ENCODE peak calls at places on chromosomes 2 and 18, in seven cellular contexts. One of them, this sample, is unnamed.
A peak's percentile ranks its signal among the peaks of the same experiment; 100 is the strongest.

GRCh38 chr2:85642725-85643124 is 25.3 kb downstream of the SFTPB start:
- DNase-seq in iris pigment epithelial cell: no peak
- DNase-seq in T47D: no peak
- DNase-seq in endothelial cell: no peak
- DNase-seq in 8988T: no peak
- DNase-seq in AG04450: no peak
- DNase-seq in hippocampal formation: no peak
- DNase-seq in this sample: no peak

GRCh38 chr2:58939388-58939787 is 698.3 kb upstream of the FANCL start:
- DNase-seq in iris pigment epithelial cell: peak; percentile 62
- DNase-seq in T47D: peak; percentile 14
- DNase-seq in endothelial cell: no peak
- DNase-seq in 8988T: no peak
- DNase-seq in AG04450: peak; percentile 58
- DNase-seq in hippocampal formation: no peak
- DNase-seq in this sample: no peak

GRCh38 chr2:75311521-75311920 is 112.2 kb upstream of the TACR1 start:
- DNase-seq in iris pigment epithelial cell: no peak
- DNase-seq in T47D: no peak
- DNase-seq in endothelial cell: no peak
- DNase-seq in 8988T: no peak
- DNase-seq in AG04450: no peak
- DNase-seq in hippocampal formation: no peak
- DNase-seq in this sample: no peak

GRCh38 chr2:218956039-218956438 is 3.4 kb upstream of the CDK5R2 start:
- DNase-seq in iris pigment epithelial cell: no peak
- DNase-seq in T47D: no peak
- DNase-seq in endothelial cell: no peak
- DNase-seq in 8988T: no peak
- DNase-seq in AG04450: no peak
- DNase-seq in hippocampal formation: no peak
- DNase-seq in this sample: no peak

GRCh38 chr2:25339791-25340339 is 1.9 kb downstream of the DNMT3A start:
- DNase-seq in iris pigment epithelial cell: no peak
- DNase-seq in T47D: no peak
- DNase-seq in endothelial cell: no peak
- DNase-seq in 8988T: no peak
- DNase-seq in AG04450: no peak
- DNase-seq in hippocampal formation: no peak
- DNase-seq in this sample: no peak

GRCh38 chr2:227884511-227884947 is 13.1 kb downstream of the DAW1 start:
- DNase-seq in iris pigment epithelial cell: peak; percentile 73
- DNase-seq in T47D: peak; percentile 75
- DNase-seq in endothelial cell: peak; percentile 87
- DNase-seq in 8988T: peak; percentile 67
- DNase-seq in AG04450: peak; percentile 27
- DNase-seq in hippocampal formation: no peak
- DNase-seq in this sample: peak; percentile 35

GRCh38 chr18:55510809-55511208 is 77.2 kb downstream of the TCF4 start:
- DNase-seq in iris pigment epithelial cell: peak; percentile 91
- DNase-seq in T47D: no peak
- DNase-seq in endothelial cell: peak; percentile 42
- DNase-seq in 8988T: no peak
- DNase-seq in AG04450: peak; percentile 32
- DNase-seq in hippocampal formation: no peak
- DNase-seq in this sample: no peak

GRCh38 chr18:13612111-13612997 is 114.0 kb downstream of the FAM210A start:
- DNase-seq in iris pigment epithelial cell: no peak
- DNase-seq in T47D: no peak
- DNase-seq in endothelial cell: no peak
- DNase-seq in 8988T: no peak
- DNase-seq in AG04450: no peak
- DNase-seq in hippocampal formation: peak; percentile 81
- DNase-seq in this sample: peak; percentile 84

GRCh38 chr18:65429601-65430000 is 321.2 kb upstream of the CDH7 start:
- DNase-seq in iris pigment epithelial cell: no peak
- DNase-seq in T47D: no peak
- DNase-seq in endothelial cell: no peak
- DNase-seq in 8988T: no peak
- DNase-seq in AG04450: no peak
- DNase-seq in hippocampal formation: no peak
- DNase-seq in this sample: no peak

GRCh38 chr2:99727199-99727598 is 237.4 kb upstream of the REV1 start:
- DNase-seq in iris pigment epithelial cell: no peak
- DNase-seq in T47D: peak; percentile 90
- DNase-seq in endothelial cell: no peak
- DNase-seq in 8988T: no peak
- DNase-seq in AG04450: no peak
- DNase-seq in hippocampal formation: no peak
- DNase-seq in this sample: no peak

GRCh38 chr2:98607741-98608117 is 583 bp downstream of the COA5 start:
- DNase-seq in iris pigment epithelial cell: peak; percentile 20
- DNase-seq in T47D: no peak
- DNase-seq in endothelial cell: no peak
- DNase-seq in 8988T: no peak
- DNase-seq in AG04450: no peak
- DNase-seq in hippocampal formation: no peak
- DNase-seq in this sample: no peak

GRCh38 chr2:233072838-233073237 is 12.7 kb downstream of the INPP5D start:
- DNase-seq in iris pigment epithelial cell: no peak
- DNase-seq in T47D: no peak
- DNase-seq in endothelial cell: no peak
- DNase-seq in 8988T: no peak
- DNase-seq in AG04450: no peak
- DNase-seq in hippocampal formation: no peak
- DNase-seq in this sample: no peak

GRCh38 chr2:234245945-234246344 is 195.4 kb downstream of the SPP2 start:
- DNase-seq in iris pigment epithelial cell: peak; percentile 89
- DNase-seq in T47D: no peak
- DNase-seq in endothelial cell: no peak
- DNase-seq in 8988T: peak; percentile 54
- DNase-seq in AG04450: peak; percentile 68
- DNase-seq in hippocampal formation: no peak
- DNase-seq in this sample: no peak

GRCh38 chr2:99861376-99861760 is 281.0 kb downstream of the AFF3 start:
- DNase-seq in iris pigment epithelial cell: peak; percentile 58
- DNase-seq in T47D: no peak
- DNase-seq in endothelial cell: no peak
- DNase-seq in 8988T: no peak
- DNase-seq in AG04450: no peak
- DNase-seq in hippocampal formation: no peak
- DNase-seq in this sample: no peak

GRCh38 chr2:239115616-239116015 is 267.7 kb downstream of the TWIST2 start:
- DNase-seq in iris pigment epithelial cell: no peak
- DNase-seq in T47D: no peak
- DNase-seq in endothelial cell: no peak
- DNase-seq in 8988T: no peak
- DNase-seq in AG04450: no peak
- DNase-seq in hippocampal formation: no peak
- DNase-seq in this sample: no peak

GRCh38 chr2:98479959-98480524 is 35.4 kb downstream of the INPP4A start:
- DNase-seq in iris pigment epithelial cell: peak; percentile 50
- DNase-seq in T47D: peak; percentile 20
- DNase-seq in endothelial cell: peak; percentile 8
- DNase-seq in 8988T: no peak
- DNase-seq in AG04450: no peak
- DNase-seq in hippocampal formation: no peak
- DNase-seq in this sample: no peak